ENCODE peak calls at places on chromosomes 13 and 19, in ten cellular contexts. One of them, this sample, is unnamed.
A peak's percentile ranks its signal among the peaks of the same experiment; 100 is the strongest.

GRCh38 chr13:113182046-113182445 is 23.6 kb downstream of the PROZ start:
- DNase-seq in right atrium auricular region: no peak
- DNase-seq in heart right ventricle: no peak
- DNase-seq in PC-9: no peak
- DNase-seq in ascending aorta: no peak
- DNase-seq in tibial nerve: no peak
- DNase-seq in heart left ventricle: no peak
- DNase-seq in aorta: no peak
- DNase-seq in IMR-90: no peak
- DNase-seq in cardiac muscle cell: peak; percentile 15
- DNase-seq in this sample: no peak

GRCh38 chr13:60838581-60838980 is 441.6 kb downstream of the TDRD3 start:
- DNase-seq in cardiac muscle cell: no peak
- DNase-seq in aorta: no peak
- DNase-seq in ascending aorta: no peak
- DNase-seq in tibial nerve: no peak
- DNase-seq in heart right ventricle: no peak
- DNase-seq in IMR-90: no peak
- DNase-seq in heart left ventricle: no peak
- DNase-seq in right atrium auricular region: no peak
- DNase-seq in PC-9: no peak
- DNase-seq in this sample: peak; percentile 9

GRCh38 chr13:110561335-110562033 is at the start of gene RAB20:
- DNase-seq in tibial nerve: peak; percentile 87
- DNase-seq in heart left ventricle: peak; percentile 92
- DNase-seq in cardiac muscle cell: peak; percentile 94
- DNase-seq in heart right ventricle: peak; percentile 90
- DNase-seq in IMR-90: peak; percentile 76
- DNase-seq in aorta: peak; percentile 95
- DNase-seq in PC-9: peak; percentile 73
- DNase-seq in right atrium auricular region: peak; percentile 90
- DNase-seq in ascending aorta: peak; percentile 48
- DNase-seq in this sample: peak; percentile 93

GRCh38 chr13:28582225-28582891 is 76.6 kb upstream of the POMP start:
- DNase-seq in IMR-90: peak; percentile 53
- DNase-seq in aorta: no peak
- DNase-seq in right atrium auricular region: no peak
- DNase-seq in heart left ventricle: no peak
- DNase-seq in PC-9: no peak
- DNase-seq in tibial nerve: no peak
- DNase-seq in cardiac muscle cell: peak; percentile 15
- DNase-seq in heart right ventricle: no peak
- DNase-seq in ascending aorta: no peak
- DNase-seq in this sample: no peak

GRCh38 chr13:73428137-73428536 is 369.3 kb downstream of the KLF5 start:
- DNase-seq in aorta: no peak
- DNase-seq in heart left ventricle: no peak
- DNase-seq in cardiac muscle cell: peak; percentile 74
- DNase-seq in IMR-90: peak; percentile 76
- DNase-seq in ascending aorta: no peak
- DNase-seq in PC-9: peak; percentile 70
- DNase-seq in right atrium auricular region: no peak
- DNase-seq in tibial nerve: no peak
- DNase-seq in heart right ventricle: no peak
- DNase-seq in this sample: no peak

GRCh38 chr13:25170554-25171107 is 1.5 kb downstream of the AMER2 start:
- DNase-seq in ascending aorta: no peak
- DNase-seq in right atrium auricular region: no peak
- DNase-seq in tibial nerve: no peak
- DNase-seq in heart right ventricle: no peak
- DNase-seq in IMR-90: no peak
- DNase-seq in cardiac muscle cell: peak; percentile 4
- DNase-seq in PC-9: no peak
- DNase-seq in aorta: no peak
- DNase-seq in heart left ventricle: no peak
- DNase-seq in this sample: no peak

GRCh38 chr19:57887195-57887941 is 1.5 kb downstream of the ZNF814 start:
- DNase-seq in ascending aorta: no peak
- DNase-seq in tibial nerve: no peak
- DNase-seq in heart right ventricle: no peak
- DNase-seq in aorta: no peak
- DNase-seq in PC-9: no peak
- DNase-seq in heart left ventricle: no peak
- DNase-seq in IMR-90: no peak
- DNase-seq in cardiac muscle cell: peak; percentile 53
- DNase-seq in right atrium auricular region: no peak
- DNase-seq in this sample: no peak

GRCh38 chr13:48979892-48980291 is 4.2 kb downstream of the FNDC3A start:
- DNase-seq in cardiac muscle cell: no peak
- DNase-seq in IMR-90: no peak
- DNase-seq in PC-9: no peak
- DNase-seq in aorta: no peak
- DNase-seq in right atrium auricular region: no peak
- DNase-seq in ascending aorta: no peak
- DNase-seq in heart left ventricle: no peak
- DNase-seq in tibial nerve: no peak
- DNase-seq in heart right ventricle: no peak
- DNase-seq in this sample: no peak

GRCh38 chr13:76307157-76307556 is 579.0 kb downstream of the KCTD12 start:
- DNase-seq in heart left ventricle: no peak
- DNase-seq in cardiac muscle cell: peak; percentile 84
- DNase-seq in IMR-90: peak; percentile 79
- DNase-seq in ascending aorta: no peak
- DNase-seq in PC-9: no peak
- DNase-seq in heart right ventricle: no peak
- DNase-seq in aorta: no peak
- DNase-seq in right atrium auricular region: no peak
- DNase-seq in tibial nerve: no peak
- DNase-seq in this sample: no peak

DNA sequence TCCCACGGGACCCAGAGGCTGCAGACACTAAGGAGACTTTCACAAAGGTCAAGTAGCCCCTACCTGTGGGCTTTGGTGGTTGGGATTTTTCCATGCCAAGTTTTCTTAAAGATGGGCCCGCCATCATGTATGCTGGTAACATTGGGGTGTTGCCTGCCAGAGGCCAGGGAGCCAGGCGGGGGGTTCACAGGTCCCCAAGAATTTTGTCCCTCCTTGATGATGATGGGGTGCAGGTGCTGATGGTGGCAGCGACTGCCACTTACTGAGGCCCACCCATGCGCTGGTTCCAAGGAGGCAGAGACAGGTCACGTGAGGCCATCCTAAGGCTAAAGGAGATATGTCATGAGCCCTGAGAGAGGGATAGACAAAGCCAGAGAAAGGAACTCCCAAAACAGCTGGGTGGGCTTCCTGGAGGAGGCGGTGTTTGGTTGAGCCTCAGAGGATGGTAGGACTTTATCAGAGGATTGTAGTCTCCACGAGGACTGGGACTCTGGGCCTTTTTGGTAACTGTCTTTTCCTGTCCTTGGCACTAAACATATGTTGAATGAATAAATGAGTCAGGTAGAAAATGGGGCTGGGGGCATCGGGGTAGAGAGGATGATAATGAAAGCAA is 14.4 kb downstream of the PLEKHF1 start:
- DNase-seq in heart right ventricle: no peak
- DNase-seq in ascending aorta: no peak
- DNase-seq in PC-9: no peak
- DNase-seq in aorta: peak; percentile 28
- DNase-seq in IMR-90: no peak
- DNase-seq in tibial nerve: no peak
- DNase-seq in heart left ventricle: no peak
- DNase-seq in cardiac muscle cell: no peak
- DNase-seq in right atrium auricular region: no peak
- DNase-seq in this sample: no peak
- H3K4me1 ChIP-seq in heart right ventricle: peaks cover 75% of the 10 kb centered on the region
- H3K4me1 ChIP-seq in ascending aorta: peaks cover 18% of the 10 kb centered on the region
- H3K4me1 ChIP-seq in PC-9: peaks cover 22% of the 10 kb centered on the region
- H3K4me1 ChIP-seq in aorta: peaks cover 4% of the 10 kb centered on the region
- H3K4me1 ChIP-seq in IMR-90: no peaks in the 10 kb centered on the region
- H3K4me1 ChIP-seq in tibial nerve: peaks cover 92% of the 10 kb centered on the region
- H3K4me1 ChIP-seq in heart left ventricle: peaks cover 44% of the 10 kb centered on the region
- H3K4me1 ChIP-seq in cardiac muscle cell: no peaks in the 10 kb centered on the region
- H3K4me1 ChIP-seq in right atrium auricular region: peaks cover 84% of the 10 kb centered on the region
- H3K4me1 ChIP-seq in this sample: peaks cover 29% of the 10 kb centered on the region

GRCh38 chr19:55646889-55647731 is 902 bp upstream of the CCDC106 start:
- DNase-seq in right atrium auricular region: no peak
- DNase-seq in IMR-90: no peak
- DNase-seq in cardiac muscle cell: no peak
- DNase-seq in ascending aorta: no peak
- DNase-seq in heart left ventricle: no peak
- DNase-seq in aorta: no peak
- DNase-seq in tibial nerve: no peak
- DNase-seq in heart right ventricle: no peak
- DNase-seq in PC-9: no peak
- DNase-seq in this sample: no peak
- H3K4me1 ChIP-seq in right atrium auricular region: peaks cover 53% of the 10 kb centered on the region
- H3K4me1 ChIP-seq in IMR-90: peaks cover 14% of the 10 kb centered on the region
- H3K4me1 ChIP-seq in cardiac muscle cell: peaks cover 19% of the 10 kb centered on the region
- H3K4me1 ChIP-seq in ascending aorta: peaks cover 10% of the 10 kb centered on the region
- H3K4me1 ChIP-seq in heart left ventricle: peaks cover 26% of the 10 kb centered on the region
- H3K4me1 ChIP-seq in aorta: no peaks in the 10 kb centered on the region
- H3K4me1 ChIP-seq in tibial nerve: peaks cover 66% of the 10 kb centered on the region
- H3K4me1 ChIP-seq in heart right ventricle: peaks cover 58% of the 10 kb centered on the region
- H3K4me1 ChIP-seq in PC-9: peaks cover 8% of the 10 kb centered on the region
- H3K4me1 ChIP-seq in this sample: peaks cover 29% of the 10 kb centered on the region

GRCh38 chr19:13079542-13079986 is 23.1 kb downstream of the LYL1 start:
- DNase-seq in IMR-90: peak; percentile 50
- DNase-seq in heart right ventricle: peak; percentile 71
- DNase-seq in heart left ventricle: peak; percentile 66
- DNase-seq in cardiac muscle cell: peak; percentile 61
- DNase-seq in right atrium auricular region: no peak
- DNase-seq in PC-9: no peak
- DNase-seq in ascending aorta: no peak
- DNase-seq in tibial nerve: no peak
- DNase-seq in aorta: no peak
- DNase-seq in this sample: no peak

GRCh38 chr19:13083627-13084026 is 19.0 kb downstream of the LYL1 start:
- DNase-seq in aorta: no peak
- DNase-seq in heart left ventricle: no peak
- DNase-seq in tibial nerve: no peak
- DNase-seq in cardiac muscle cell: no peak
- DNase-seq in ascending aorta: no peak
- DNase-seq in right atrium auricular region: no peak
- DNase-seq in PC-9: no peak
- DNase-seq in heart right ventricle: no peak
- DNase-seq in IMR-90: no peak
- DNase-seq in this sample: no peak

GRCh38 chr19:13085673-13086072 is 17.0 kb downstream of the LYL1 start:
- DNase-seq in tibial nerve: no peak
- DNase-seq in IMR-90: no peak
- DNase-seq in heart left ventricle: no peak
- DNase-seq in right atrium auricular region: no peak
- DNase-seq in ascending aorta: no peak
- DNase-seq in aorta: no peak
- DNase-seq in heart right ventricle: no peak
- DNase-seq in cardiac muscle cell: no peak
- DNase-seq in PC-9: no peak
- DNase-seq in this sample: no peak

GRCh38 chr19:13083008-13083404 is 19.7 kb downstream of the LYL1 start:
- DNase-seq in right atrium auricular region: no peak
- DNase-seq in IMR-90: no peak
- DNase-seq in tibial nerve: no peak
- DNase-seq in heart left ventricle: no peak
- DNase-seq in aorta: no peak
- DNase-seq in ascending aorta: no peak
- DNase-seq in heart right ventricle: no peak
- DNase-seq in PC-9: no peak
- DNase-seq in cardiac muscle cell: no peak
- DNase-seq in this sample: no peak

DNA sequence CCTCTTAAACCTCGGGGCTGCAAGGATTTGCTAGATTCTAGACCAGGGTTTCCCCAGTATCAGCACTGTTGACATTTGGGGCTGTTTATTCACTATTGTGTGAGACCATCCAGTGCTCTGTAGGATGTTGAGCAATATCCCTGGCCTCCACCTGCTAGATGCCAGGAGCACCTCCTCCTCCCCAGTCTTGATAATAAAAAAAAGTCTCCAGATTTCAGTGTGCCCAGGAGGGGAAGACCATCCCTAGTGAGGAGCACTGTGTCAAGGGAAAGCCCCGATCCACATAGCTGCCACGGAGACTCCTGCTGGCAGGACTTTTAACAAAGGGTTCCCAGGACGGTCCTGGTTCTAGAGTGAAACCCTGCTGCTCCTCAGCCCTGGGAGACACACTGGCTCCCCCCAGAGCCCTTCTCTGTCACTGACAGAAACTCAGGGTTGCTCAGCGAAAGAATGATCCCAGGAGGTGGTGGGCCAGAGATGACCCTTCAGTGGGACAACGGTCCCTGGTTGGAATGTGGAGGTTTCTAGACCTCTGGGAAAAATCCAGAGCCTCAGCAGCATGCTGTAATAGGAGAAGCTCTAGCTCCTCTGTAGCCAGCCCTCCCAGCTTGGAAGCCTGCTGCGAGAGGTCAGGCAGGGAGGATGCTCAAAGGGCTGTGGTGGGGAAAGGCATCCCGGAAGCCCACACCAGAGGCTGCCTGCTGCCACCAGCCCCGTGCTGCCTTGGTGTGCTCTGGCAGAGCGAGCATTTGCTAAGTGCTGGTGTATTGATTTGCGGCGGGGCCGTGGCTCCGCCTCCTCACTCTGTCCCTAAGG is 20.3 kb downstream of the LYL1 start:
- DNase-seq in heart left ventricle: no peak
- DNase-seq in right atrium auricular region: no peak
- DNase-seq in heart right ventricle: no peak
- DNase-seq in IMR-90: peak; percentile 62
- DNase-seq in aorta: peak; percentile 69
- DNase-seq in cardiac muscle cell: peak; percentile 41
- DNase-seq in ascending aorta: no peak
- DNase-seq in PC-9: no peak
- DNase-seq in tibial nerve: peak; percentile 46
- DNase-seq in this sample: no peak
- H3K4me1 ChIP-seq in heart left ventricle: peaks cover 28% of the 10 kb centered on the region
- H3K4me1 ChIP-seq in right atrium auricular region: peaks cover 75% of the 10 kb centered on the region
- H3K4me1 ChIP-seq in heart right ventricle: peaks cover 71% of the 10 kb centered on the region
- H3K4me1 ChIP-seq in IMR-90: peaks cover 30% of the 10 kb centered on the region
- H3K4me1 ChIP-seq in aorta: no peaks in the 10 kb centered on the region
- H3K4me1 ChIP-seq in cardiac muscle cell: peaks cover 2% of the 10 kb centered on the region
- H3K4me1 ChIP-seq in ascending aorta: peaks cover 30% of the 10 kb centered on the region
- H3K4me1 ChIP-seq in PC-9: no peaks in the 10 kb centered on the region
- H3K4me1 ChIP-seq in tibial nerve: peaks cover 67% of the 10 kb centered on the region
- H3K4me1 ChIP-seq in this sample: peaks cover 20% of the 10 kb centered on the region

DNA sequence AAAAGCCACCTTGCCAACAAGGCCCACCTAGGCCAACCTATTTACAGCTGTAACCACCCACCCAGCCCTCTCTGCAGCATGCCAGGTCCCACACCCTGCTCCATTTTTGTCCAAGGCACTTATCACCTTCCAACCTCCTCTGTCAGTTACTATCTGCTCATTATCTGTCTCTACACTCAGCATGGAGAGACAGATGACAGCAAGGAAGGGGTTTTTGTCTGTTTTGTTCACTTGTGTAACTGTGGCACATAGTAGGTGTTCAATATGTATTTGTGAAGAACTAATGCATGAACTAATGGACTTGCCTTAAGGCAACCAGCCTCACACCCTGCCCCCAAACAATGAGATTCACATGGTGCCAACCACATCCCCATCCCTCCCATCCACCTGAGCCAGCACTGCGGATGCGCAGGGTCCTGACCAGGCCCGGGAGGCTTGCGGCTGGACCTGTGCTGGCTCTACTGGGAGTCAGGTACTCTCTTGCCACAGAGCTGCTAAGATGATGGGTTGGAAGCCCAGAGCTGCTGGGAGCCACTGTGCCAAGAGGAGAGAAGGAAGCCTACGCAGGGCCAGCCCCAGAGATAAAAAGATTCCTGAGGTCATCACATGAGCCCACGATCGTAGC is 17.2 kb downstream of the DEDD2 start:
- DNase-seq in cardiac muscle cell: no peak
- DNase-seq in tibial nerve: no peak
- DNase-seq in aorta: peak; percentile 43
- DNase-seq in PC-9: no peak
- DNase-seq in heart left ventricle: no peak
- DNase-seq in IMR-90: no peak
- DNase-seq in heart right ventricle: no peak
- DNase-seq in ascending aorta: no peak
- DNase-seq in right atrium auricular region: no peak
- DNase-seq in this sample: no peak
- H3K4me1 ChIP-seq in cardiac muscle cell: no peaks in the 10 kb centered on the region
- H3K4me1 ChIP-seq in tibial nerve: peaks cover 7% of the 10 kb centered on the region
- H3K4me1 ChIP-seq in aorta: no peaks in the 10 kb centered on the region
- H3K4me1 ChIP-seq in PC-9: peaks cover 7% of the 10 kb centered on the region
- H3K4me1 ChIP-seq in heart left ventricle: peaks cover 4% of the 10 kb centered on the region
- H3K4me1 ChIP-seq in IMR-90: peaks cover 2% of the 10 kb centered on the region
- H3K4me1 ChIP-seq in heart right ventricle: peaks cover 29% of the 10 kb centered on the region
- H3K4me1 ChIP-seq in ascending aorta: no peaks in the 10 kb centered on the region
- H3K4me1 ChIP-seq in right atrium auricular region: peaks cover 27% of the 10 kb centered on the region
- H3K4me1 ChIP-seq in this sample: no peaks in the 10 kb centered on the region